ENCODE peak calls at places on chromosomes 2 and 18, in five cellular contexts. F is psoas muscle, I is PC-9, Z is A549, A is IMR-90. B is an unnamed sample. For H3K9me3, the result is how much of the 10 kb centered on the place peaks cover.

GRCh38 chr2:128321784-128322650 is 3.3 kb upstream of the HS6ST1 start:
- DNase-seq in F (peak), I (peak), Z (peak), A (peak), B (peak)

GRCh38 chr2:118774458-118775133 is 72.9 kb downstream of the EN1 start:
- DNase-seq in F (peak), I (no peak), Z (peak), A (peak), B (peak)

GRCh38 chr2:168310580-168310979 is 63.2 kb upstream of the STK39 start:
- DNase-seq in F (no peak), I (no peak), Z (no peak), A (no peak), B (no peak)

GRCh38 chr2:170421175-170421687 is 243.3 kb downstream of the MYO3B start:
- DNase-seq in F (no peak), I (no peak), Z (no peak), A (no peak), B (no peak)

GRCh38 chr18:32891797-32892196 is 119.0 kb upstream of the KLHL14 start:
- DNase-seq in F (no peak), I (no peak), Z (no peak), A (no peak), B (no peak)

GRCh38 chr2:27446057-27446456 is 3.9 kb downstream of the KRTCAP3 start:
- DNase-seq in F (no peak), I (peak), Z (no peak), A (no peak), B (peak)

GRCh38 chr18:78972385-78972918 is 7.2 kb upstream of the SALL3 start:
- DNase-seq in F (no peak), I (no peak), Z (no peak), A (no peak), B (no peak)

GRCh38 chr2:55120634-55121359 is 70.5 kb upstream of the RTN4 start:
- DNase-seq in F (peak), I (no peak), Z (no peak), A (peak), B (no peak)

GRCh38 chr2:238116298-238117198 is 16.4 kb downstream of the ESPNL start:
- DNase-seq in F (peak), I (no peak), Z (no peak), A (no peak), B (no peak)

GRCh38 chr2:66439291-66440010 is 4.5 kb downstream of the MEIS1 start:
- DNase-seq in F (peak), I (no peak), Z (no peak), A (no peak), B (no peak)

GRCh38 chr2:66445781-66446177 is 10.9 kb downstream of the MEIS1 start:
- DNase-seq in F (no peak), I (no peak), Z (no peak), A (no peak), B (no peak)

GRCh38 chr2:108889907-108890306 is 99.1 kb downstream of the EDAR start:
- DNase-seq in F (no peak), I (no peak), Z (no peak), A (no peak), B (no peak)

DNA sequence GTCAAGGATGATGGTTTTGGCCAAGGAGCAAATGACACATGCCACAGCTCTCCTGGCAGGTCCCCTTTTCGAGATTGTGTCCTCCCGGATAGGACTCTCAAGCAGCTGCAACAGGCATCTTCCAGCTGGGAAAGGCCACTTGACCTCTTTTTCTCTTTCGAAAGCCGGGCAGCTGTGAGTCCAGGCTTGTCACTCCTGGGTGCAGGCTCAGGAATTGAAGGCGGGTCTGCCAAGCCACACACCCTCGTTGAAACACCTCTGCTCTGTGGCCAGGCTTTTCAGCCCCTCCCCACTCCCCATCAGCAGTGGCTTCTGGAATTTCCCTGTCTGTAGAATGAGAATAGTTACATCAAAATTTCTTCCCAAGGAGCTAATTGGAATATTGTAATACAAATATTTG is 98.1 kb downstream of the CCDC138 start:
- DNase-seq in F (no peak), I (no peak), Z (no peak), A (no peak), B (no peak)
- H3K9me3 ChIP-seq in F (under half), I (under half), Z (under half), A (under half), B (under half)

GRCh38 chr2:197240713-197241050 is 69.9 kb downstream of the ANKRD44 start:
- DNase-seq in F (no peak), I (no peak), Z (no peak), A (no peak), B (no peak)
- H3K4me3 ChIP-seq in F (no peak), I (no peak), Z (no peak), A (no peak), B (no peak)

GRCh38 chr18:57644540-57644939 is 22.9 kb upstream of the NARS1 start:
- DNase-seq in F (no peak), I (no peak), Z (no peak), A (peak), B (no peak)
- H3K9me3 ChIP-seq in F (under half), I (under half), Z (under half), A (under half), B (under half)

DNA sequence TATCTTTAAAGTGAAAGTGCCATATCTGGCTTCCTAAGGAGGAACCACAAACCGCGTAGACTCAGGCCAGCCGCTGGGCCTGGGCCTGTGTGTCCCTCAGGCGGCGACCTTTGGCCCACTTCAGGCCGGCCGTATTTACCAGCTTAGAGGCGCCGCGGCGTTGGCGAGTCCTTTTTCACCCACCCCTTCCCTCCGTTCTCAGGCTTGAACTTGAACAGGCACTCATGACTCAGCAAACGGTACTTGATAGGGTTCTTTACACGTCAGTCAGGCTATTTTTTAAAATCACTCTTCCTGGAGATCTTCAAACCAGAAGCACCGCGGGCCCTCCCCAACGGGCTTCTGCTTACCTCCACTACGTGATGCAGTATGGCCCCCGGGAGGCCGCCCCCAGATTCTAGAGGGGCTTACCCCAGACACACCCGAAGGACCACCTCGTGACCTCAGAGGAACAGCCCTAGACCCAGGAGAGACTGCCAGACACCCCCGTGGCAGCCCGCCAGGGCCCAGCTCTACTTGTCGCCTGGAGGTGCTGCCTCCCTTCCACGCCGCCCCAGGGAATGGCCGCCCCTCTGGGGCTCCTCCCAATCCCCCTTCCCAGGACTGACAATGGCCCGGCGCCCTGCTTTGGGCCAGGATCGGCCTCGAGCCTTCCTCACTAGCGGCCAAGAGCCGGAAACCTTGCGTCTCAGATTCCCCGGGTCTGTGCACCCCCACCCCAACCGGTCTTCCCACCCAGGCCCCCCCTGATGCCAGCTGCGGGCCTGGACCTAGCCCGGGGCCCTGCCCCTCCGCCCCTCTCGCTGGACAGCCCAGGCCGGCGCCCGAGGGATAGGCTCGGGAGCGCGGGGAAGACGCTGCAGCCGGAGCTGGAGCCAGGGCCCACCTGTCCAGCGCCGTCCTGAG is 33.8 kb upstream of the IMPA2 start:
- DNase-seq in F (peak), I (peak), Z (no peak), A (peak), B (peak)
- H3K4me3 ChIP-seq in F (peak), I (peak), Z (peak), A (no peak), B (no peak)

GRCh38 chr18:44238911-44239310 is 441.8 kb upstream of the SETBP1 start:
- DNase-seq in F (no peak), I (no peak), Z (no peak), A (no peak), B (no peak)
- H3K9me3 ChIP-seq in F (under half), I (under half), Z (under half), A (under half), B (under half)

GRCh38 chr2:234025475-234025874 is 25.0 kb upstream of the SPP2 start:
- DNase-seq in F (no peak), I (no peak), Z (no peak), A (no peak), B (no peak)
- H3K4me3 ChIP-seq in F (peak), I (no peak), Z (no peak), A (peak), B (no peak)

GRCh38 chr2:95034818-95035217 is 9.3 kb downstream of the MAL start:
- DNase-seq in F (no peak), I (no peak), Z (no peak), A (no peak), B (peak)
- H3K9me3 ChIP-seq in F (under half), I (under half), Z (under half), A (under half), B (under half)

GRCh38 chr18:35158728-35159443 is 81.9 kb upstream of the ZNF397 start:
- DNase-seq in F (no peak), I (no peak), Z (no peak), A (no peak), B (no peak)
- H3K4me3 ChIP-seq in F (no peak), I (no peak), Z (no peak), A (no peak), B (no peak)

DNA sequence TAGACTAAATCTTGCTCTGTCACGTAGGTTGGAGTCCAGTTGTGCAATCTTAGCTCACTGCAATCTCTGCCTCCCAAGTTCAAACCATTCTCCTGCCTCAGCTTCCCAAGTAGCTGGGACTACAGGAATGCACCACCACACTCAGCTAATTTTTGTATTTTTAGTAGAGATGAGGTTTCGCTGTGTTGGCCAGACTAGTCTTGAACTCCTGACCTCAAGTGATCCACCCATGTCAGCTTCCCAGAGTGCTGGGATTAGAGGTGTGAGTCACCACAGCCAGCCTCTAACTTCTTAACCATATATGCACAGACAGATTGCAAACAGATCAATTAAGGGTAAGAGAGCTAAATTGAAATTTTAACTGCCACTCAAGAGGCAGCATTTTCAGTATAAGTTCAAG is 22.1 kb upstream of the CNGA3 start:
- DNase-seq in F (no peak), I (no peak), Z (no peak), A (peak), B (no peak)
- H3K9me3 ChIP-seq in F (under half), I (under half), Z (under half), A (under half), B (under half)